ENCODE peak calls at places on chromosomes 7 and 10, in eight cellular contexts. One of them, this sample, is unnamed.

GRCh38 chr7:128177768-128178550 is 63.1 kb upstream of the LEP start:
- DNase-seq in fibroblast of villous mesenchyme: no peak
- DNase-seq in heart left ventricle: no peak
- DNase-seq in left ventricle myocardium inferior: no peak
- DNase-seq in hepatocyte: no peak
- DNase-seq in astrocyte of the spinal cord: no peak
- DNase-seq in GM12865: no peak
- DNase-seq in epithelial cell of esophagus: no peak
- DNase-seq in this sample: no peak

GRCh38 chr7:134835463-134835823 is 56.0 kb downstream of the CALD1 start:
- DNase-seq in fibroblast of villous mesenchyme: peak; percentile 80
- DNase-seq in heart left ventricle: no peak
- DNase-seq in left ventricle myocardium inferior: no peak
- DNase-seq in hepatocyte: no peak
- DNase-seq in astrocyte of the spinal cord: no peak
- DNase-seq in GM12865: no peak
- DNase-seq in epithelial cell of esophagus: no peak
- DNase-seq in this sample: no peak

GRCh38 chr7:56474271-56474670 is 358.1 kb upstream of the NUPR2 start:
- DNase-seq in fibroblast of villous mesenchyme: no peak
- DNase-seq in heart left ventricle: no peak
- DNase-seq in left ventricle myocardium inferior: no peak
- DNase-seq in hepatocyte: no peak
- DNase-seq in astrocyte of the spinal cord: no peak
- DNase-seq in GM12865: no peak
- DNase-seq in epithelial cell of esophagus: no peak
- DNase-seq in this sample: no peak

GRCh38 chr10:118017850-118018249 is 28.9 kb downstream of the RAB11FIP2 start:
- DNase-seq in fibroblast of villous mesenchyme: no peak
- DNase-seq in heart left ventricle: no peak
- DNase-seq in left ventricle myocardium inferior: no peak
- DNase-seq in hepatocyte: no peak
- DNase-seq in astrocyte of the spinal cord: no peak
- DNase-seq in GM12865: no peak
- DNase-seq in epithelial cell of esophagus: no peak
- DNase-seq in this sample: no peak

GRCh38 chr10:17673517-17674051 is 29.6 kb downstream of the STAM start:
- DNase-seq in fibroblast of villous mesenchyme: peak; percentile 95
- DNase-seq in heart left ventricle: no peak
- DNase-seq in left ventricle myocardium inferior: no peak
- DNase-seq in hepatocyte: peak; percentile 63
- DNase-seq in astrocyte of the spinal cord: peak; percentile 94
- DNase-seq in GM12865: no peak
- DNase-seq in epithelial cell of esophagus: peak; percentile 84
- DNase-seq in this sample: peak; percentile 74

GRCh38 chr10:11011966-11012365 is 5.7 kb upstream of the CELF2 start:
- DNase-seq in fibroblast of villous mesenchyme: no peak
- DNase-seq in heart left ventricle: no peak
- DNase-seq in left ventricle myocardium inferior: no peak
- DNase-seq in hepatocyte: no peak
- DNase-seq in astrocyte of the spinal cord: no peak
- DNase-seq in GM12865: no peak
- DNase-seq in epithelial cell of esophagus: peak; percentile 69
- DNase-seq in this sample: peak; percentile 64

GRCh38 chr10:24439935-24440334 is 231.0 kb downstream of the KIAA1217 start:
- DNase-seq in fibroblast of villous mesenchyme: no peak
- DNase-seq in heart left ventricle: no peak
- DNase-seq in left ventricle myocardium inferior: no peak
- DNase-seq in hepatocyte: no peak
- DNase-seq in astrocyte of the spinal cord: no peak
- DNase-seq in GM12865: no peak
- DNase-seq in epithelial cell of esophagus: no peak
- DNase-seq in this sample: no peak

GRCh38 chr7:94335586-94335985 is 59.1 kb upstream of the COL1A2 start:
- DNase-seq in fibroblast of villous mesenchyme: no peak
- DNase-seq in heart left ventricle: no peak
- DNase-seq in left ventricle myocardium inferior: no peak
- DNase-seq in hepatocyte: no peak
- DNase-seq in astrocyte of the spinal cord: no peak
- DNase-seq in GM12865: no peak
- DNase-seq in epithelial cell of esophagus: peak; percentile 92
- DNase-seq in this sample: no peak

GRCh38 chr7:26454180-26454579 is 162.5 kb downstream of the SNX10 start:
- DNase-seq in fibroblast of villous mesenchyme: no peak
- DNase-seq in heart left ventricle: no peak
- DNase-seq in left ventricle myocardium inferior: no peak
- DNase-seq in hepatocyte: no peak
- DNase-seq in astrocyte of the spinal cord: peak; percentile 14
- DNase-seq in GM12865: no peak
- DNase-seq in epithelial cell of esophagus: peak; percentile 11
- DNase-seq in this sample: no peak

GRCh38 chr10:67788028-67788886 is 49.7 kb downstream of the DNAJC12 start:
- DNase-seq in fibroblast of villous mesenchyme: peak; percentile 12
- DNase-seq in heart left ventricle: peak; percentile 40
- DNase-seq in left ventricle myocardium inferior: peak; percentile 57
- DNase-seq in hepatocyte: peak; percentile 63
- DNase-seq in astrocyte of the spinal cord: no peak
- DNase-seq in GM12865: peak; percentile 81
- DNase-seq in epithelial cell of esophagus: peak; percentile 42
- DNase-seq in this sample: no peak

GRCh38 chr10:106931159-106931852 is 233.2 kb downstream of the SORCS1 start:
- DNase-seq in fibroblast of villous mesenchyme: no peak
- DNase-seq in heart left ventricle: no peak
- DNase-seq in left ventricle myocardium inferior: no peak
- DNase-seq in hepatocyte: peak; percentile 40
- DNase-seq in astrocyte of the spinal cord: no peak
- DNase-seq in GM12865: peak; percentile 90
- DNase-seq in epithelial cell of esophagus: no peak
- DNase-seq in this sample: no peak

GRCh38 chr10:46092523-46093195 is 46.6 kb upstream of the MSMB start:
- DNase-seq in fibroblast of villous mesenchyme: no peak
- DNase-seq in heart left ventricle: no peak
- DNase-seq in left ventricle myocardium inferior: no peak
- DNase-seq in hepatocyte: no peak
- DNase-seq in astrocyte of the spinal cord: no peak
- DNase-seq in GM12865: peak; percentile 42
- DNase-seq in epithelial cell of esophagus: no peak
- DNase-seq in this sample: no peak

GRCh38 chr7:155702616-155703015 is 58.2 kb downstream of the RBM33 start:
- DNase-seq in fibroblast of villous mesenchyme: no peak
- DNase-seq in heart left ventricle: no peak
- DNase-seq in left ventricle myocardium inferior: no peak
- DNase-seq in hepatocyte: no peak
- DNase-seq in astrocyte of the spinal cord: no peak
- DNase-seq in GM12865: no peak
- DNase-seq in epithelial cell of esophagus: peak; percentile 87
- DNase-seq in this sample: no peak

GRCh38 chr7:14691597-14692203 is 210.9 kb downstream of the DGKB start:
- DNase-seq in fibroblast of villous mesenchyme: peak; percentile 38
- DNase-seq in heart left ventricle: peak; percentile 25
- DNase-seq in left ventricle myocardium inferior: peak; percentile 49
- DNase-seq in hepatocyte: peak; percentile 67
- DNase-seq in astrocyte of the spinal cord: peak; percentile 48
- DNase-seq in GM12865: peak; percentile 47
- DNase-seq in epithelial cell of esophagus: peak; percentile 23
- DNase-seq in this sample: no peak

GRCh38 chr7:22202141-22202540 is 154.8 kb downstream of the RAPGEF5 start:
- DNase-seq in fibroblast of villous mesenchyme: no peak
- DNase-seq in heart left ventricle: no peak
- DNase-seq in left ventricle myocardium inferior: no peak
- DNase-seq in hepatocyte: no peak
- DNase-seq in astrocyte of the spinal cord: no peak
- DNase-seq in GM12865: no peak
- DNase-seq in epithelial cell of esophagus: no peak
- DNase-seq in this sample: no peak

GRCh38 chr7:6197801-6198551 is 74.4 kb downstream of the CYTH3 start:
- DNase-seq in fibroblast of villous mesenchyme: no peak
- DNase-seq in heart left ventricle: no peak
- DNase-seq in left ventricle myocardium inferior: no peak
- DNase-seq in hepatocyte: no peak
- DNase-seq in astrocyte of the spinal cord: no peak
- DNase-seq in GM12865: no peak
- DNase-seq in epithelial cell of esophagus: no peak
- DNase-seq in this sample: no peak

GRCh38 chr10:116926426-116926825 is 77.1 kb downstream of the ENO4 start:
- DNase-seq in fibroblast of villous mesenchyme: no peak
- DNase-seq in heart left ventricle: no peak
- DNase-seq in left ventricle myocardium inferior: no peak
- DNase-seq in hepatocyte: no peak
- DNase-seq in astrocyte of the spinal cord: no peak
- DNase-seq in GM12865: no peak
- DNase-seq in epithelial cell of esophagus: no peak
- DNase-seq in this sample: peak; percentile 80

GRCh38 chr10:128263891-128264688 is 137.9 kb upstream of the MKI67 start:
- DNase-seq in fibroblast of villous mesenchyme: peak; percentile 41
- DNase-seq in heart left ventricle: peak; percentile 39
- DNase-seq in left ventricle myocardium inferior: peak; percentile 56
- DNase-seq in hepatocyte: peak; percentile 82
- DNase-seq in astrocyte of the spinal cord: peak; percentile 20
- DNase-seq in GM12865: peak; percentile 63
- DNase-seq in epithelial cell of esophagus: peak; percentile 53
- DNase-seq in this sample: peak; percentile 1

GRCh38 chr10:117755615-117756014 is 213.1 kb downstream of the EMX2 start:
- DNase-seq in fibroblast of villous mesenchyme: no peak
- DNase-seq in heart left ventricle: no peak
- DNase-seq in left ventricle myocardium inferior: no peak
- DNase-seq in hepatocyte: no peak
- DNase-seq in astrocyte of the spinal cord: no peak
- DNase-seq in GM12865: no peak
- DNase-seq in epithelial cell of esophagus: no peak
- DNase-seq in this sample: no peak

GRCh38 chr7:28748934-28749584 is 209.1 kb downstream of the TRIL start:
- DNase-seq in fibroblast of villous mesenchyme: peak; percentile 37
- DNase-seq in heart left ventricle: no peak
- DNase-seq in left ventricle myocardium inferior: no peak
- DNase-seq in hepatocyte: peak; percentile 12
- DNase-seq in astrocyte of the spinal cord: peak; percentile 36
- DNase-seq in GM12865: peak; percentile 62
- DNase-seq in epithelial cell of esophagus: peak; percentile 75
- DNase-seq in this sample: no peak
- TF ChIP-seq CTCF in fibroblast of villous mesenchyme: no peak
- TF ChIP-seq CTCF in heart left ventricle: no peak
- TF ChIP-seq CTCF in left ventricle myocardium inferior: no peak
- TF ChIP-seq CTCF in hepatocyte: no peak
- TF ChIP-seq CTCF in astrocyte of the spinal cord: no peak
- TF ChIP-seq CTCF in GM12865: no peak
- TF ChIP-seq CTCF in epithelial cell of esophagus: no peak
- TF ChIP-seq CTCF in this sample: no peak

GRCh38 chr7:3918576-3918975 is 617.5 kb downstream of the SDK1 start:
- DNase-seq in fibroblast of villous mesenchyme: no peak
- DNase-seq in heart left ventricle: no peak
- DNase-seq in left ventricle myocardium inferior: no peak
- DNase-seq in hepatocyte: no peak
- DNase-seq in astrocyte of the spinal cord: no peak
- DNase-seq in GM12865: no peak
- DNase-seq in epithelial cell of esophagus: no peak
- DNase-seq in this sample: no peak
- H3K4me3 ChIP-seq in fibroblast of villous mesenchyme: no peak overlapping the region
- H3K4me3 ChIP-seq in heart left ventricle: no peak overlapping the region
- H3K4me3 ChIP-seq in left ventricle myocardium inferior: no peak overlapping the region
- H3K4me3 ChIP-seq in hepatocyte: no peak overlapping the region
- H3K4me3 ChIP-seq in astrocyte of the spinal cord: no peak overlapping the region
- H3K4me3 ChIP-seq in GM12865: no peak overlapping the region
- H3K4me3 ChIP-seq in epithelial cell of esophagus: no peak overlapping the region
- H3K4me3 ChIP-seq in this sample: no peak overlapping the region

GRCh38 chr10:29465384-29465783 is 169.4 kb downstream of the SVIL start:
- DNase-seq in fibroblast of villous mesenchyme: no peak
- DNase-seq in heart left ventricle: no peak
- DNase-seq in left ventricle myocardium inferior: no peak
- DNase-seq in hepatocyte: no peak
- DNase-seq in astrocyte of the spinal cord: no peak
- DNase-seq in GM12865: no peak
- DNase-seq in epithelial cell of esophagus: no peak
- DNase-seq in this sample: no peak
- TF ChIP-seq CTCF in fibroblast of villous mesenchyme: peak; percentile 30
- TF ChIP-seq CTCF in heart left ventricle: peak; percentile 12
- TF ChIP-seq CTCF in left ventricle myocardium inferior: peak; percentile 19
- TF ChIP-seq CTCF in hepatocyte: no peak
- TF ChIP-seq CTCF in astrocyte of the spinal cord: peak; percentile 39
- TF ChIP-seq CTCF in GM12865: no peak
- TF ChIP-seq CTCF in epithelial cell of esophagus: peak; percentile 31
- TF ChIP-seq CTCF in this sample: peak; percentile 38

GRCh38 chr10:91197044-91197651 is 23.3 kb upstream of the PCGF5 start:
- DNase-seq in fibroblast of villous mesenchyme: peak; percentile 70
- DNase-seq in heart left ventricle: no peak
- DNase-seq in left ventricle myocardium inferior: peak; percentile 34
- DNase-seq in hepatocyte: no peak
- DNase-seq in astrocyte of the spinal cord: peak; percentile 72
- DNase-seq in GM12865: no peak
- DNase-seq in epithelial cell of esophagus: no peak
- DNase-seq in this sample: no peak

GRCh38 chr10:91198781-91199180 is 21.7 kb upstream of the PCGF5 start:
- DNase-seq in fibroblast of villous mesenchyme: peak; percentile 95
- DNase-seq in heart left ventricle: no peak
- DNase-seq in left ventricle myocardium inferior: no peak
- DNase-seq in hepatocyte: peak; percentile 39
- DNase-seq in astrocyte of the spinal cord: peak; percentile 81
- DNase-seq in GM12865: peak; percentile 77
- DNase-seq in epithelial cell of esophagus: peak; percentile 29
- DNase-seq in this sample: no peak

GRCh38 chr10:91196268-91197043 is 24.0 kb upstream of the PCGF5 start:
- DNase-seq in fibroblast of villous mesenchyme: no peak
- DNase-seq in heart left ventricle: no peak
- DNase-seq in left ventricle myocardium inferior: no peak
- DNase-seq in hepatocyte: no peak
- DNase-seq in astrocyte of the spinal cord: no peak
- DNase-seq in GM12865: no peak
- DNase-seq in epithelial cell of esophagus: peak; percentile 49
- DNase-seq in this sample: no peak

GRCh38 chr10:91200314-91201212 is 19.9 kb upstream of the PCGF5 start:
- DNase-seq in fibroblast of villous mesenchyme: no peak
- DNase-seq in heart left ventricle: peak; percentile 39
- DNase-seq in left ventricle myocardium inferior: no peak
- DNase-seq in hepatocyte: no peak
- DNase-seq in astrocyte of the spinal cord: no peak
- DNase-seq in GM12865: peak; percentile 18
- DNase-seq in epithelial cell of esophagus: no peak
- DNase-seq in this sample: no peak

DNA sequence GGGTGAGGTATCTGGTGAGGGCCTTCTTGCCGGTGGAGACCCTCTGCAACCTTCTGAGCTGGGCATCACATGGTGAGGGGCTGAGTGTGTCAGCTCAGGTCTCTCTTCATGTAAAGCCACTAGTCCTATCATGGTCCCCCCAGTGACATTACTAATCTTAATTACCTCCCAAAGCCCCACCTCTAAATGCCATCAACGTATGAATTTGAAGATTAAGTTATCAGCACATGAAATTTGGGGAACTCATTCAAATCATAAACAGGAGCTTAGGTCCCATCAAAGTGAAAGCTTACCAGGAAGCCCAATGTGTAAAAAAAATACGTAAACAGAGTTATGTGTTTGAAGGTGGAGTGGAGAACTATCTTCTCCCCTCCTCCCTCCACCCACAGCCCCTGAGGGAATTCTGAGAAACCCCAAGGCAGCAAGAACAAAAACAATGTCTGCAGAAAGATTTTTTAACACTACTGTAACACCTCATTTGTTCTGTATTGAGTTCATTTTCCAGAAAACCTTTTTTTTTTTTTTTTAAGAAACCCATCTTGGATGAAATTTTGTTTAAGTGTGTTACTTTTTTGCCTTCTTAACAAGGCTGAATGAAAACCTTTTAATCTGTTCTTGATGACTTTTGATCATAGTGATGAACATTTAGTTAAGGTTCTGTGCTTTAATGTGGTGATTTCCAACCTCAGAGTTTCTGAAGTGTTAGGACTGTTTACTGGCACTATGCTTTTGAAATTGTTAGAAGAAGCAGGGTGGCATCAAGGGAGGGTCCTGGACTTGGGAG is 19.1 kb upstream of the PCGF5 start:
- DNase-seq in fibroblast of villous mesenchyme: no peak
- DNase-seq in heart left ventricle: no peak
- DNase-seq in left ventricle myocardium inferior: no peak
- DNase-seq in hepatocyte: no peak
- DNase-seq in astrocyte of the spinal cord: peak; percentile 18
- DNase-seq in GM12865: peak; percentile 74
- DNase-seq in epithelial cell of esophagus: no peak
- DNase-seq in this sample: no peak
- H3K4me3 ChIP-seq in fibroblast of villous mesenchyme: no peak overlapping the region
- H3K4me3 ChIP-seq in heart left ventricle: no peak overlapping the region
- H3K4me3 ChIP-seq in left ventricle myocardium inferior: no peak overlapping the region
- H3K4me3 ChIP-seq in hepatocyte: no peak overlapping the region
- H3K4me3 ChIP-seq in astrocyte of the spinal cord: no peak overlapping the region
- H3K4me3 ChIP-seq in GM12865: peak overlapping the region; percentile 49
- H3K4me3 ChIP-seq in epithelial cell of esophagus: no peak overlapping the region
- H3K4me3 ChIP-seq in this sample: no peak overlapping the region